ENCODE peak calls at places on chromosomes 12 and 14, in seven cellular contexts. One of them, this sample, is unnamed.
A peak's percentile ranks its signal among the peaks of the same experiment; 100 is the strongest.

GRCh38 chr14:80584638-80585505 is 356.7 kb downstream of the CEP128 start:
- DNase-seq in ovary: no peak
- DNase-seq in transverse colon: no peak
- DNase-seq in H54: no peak
- DNase-seq in A549: peak; percentile 4
- DNase-seq in body of pancreas: no peak
- DNase-seq in prostate gland: no peak
- DNase-seq in this sample: no peak

GRCh38 chr12:21305666-21306065 is 29.1 kb downstream of the SLCO1A2 start:
- DNase-seq in ovary: no peak
- DNase-seq in transverse colon: no peak
- DNase-seq in H54: no peak
- DNase-seq in A549: no peak
- DNase-seq in body of pancreas: no peak
- DNase-seq in prostate gland: no peak
- DNase-seq in this sample: no peak

GRCh38 chr12:18898469-18898868 is 160.6 kb downstream of the CAPZA3 start:
- DNase-seq in ovary: no peak
- DNase-seq in transverse colon: no peak
- DNase-seq in H54: no peak
- DNase-seq in A549: no peak
- DNase-seq in body of pancreas: no peak
- DNase-seq in prostate gland: no peak
- DNase-seq in this sample: no peak

GRCh38 chr14:76090611-76091010 is 61.1 kb upstream of the GPATCH2L start:
- DNase-seq in ovary: no peak
- DNase-seq in transverse colon: no peak
- DNase-seq in H54: no peak
- DNase-seq in A549: no peak
- DNase-seq in body of pancreas: no peak
- DNase-seq in prostate gland: no peak
- DNase-seq in this sample: no peak

GRCh38 chr14:68807987-68808386 is 15.1 kb upstream of the ZFP36L1 start:
- DNase-seq in ovary: no peak
- DNase-seq in transverse colon: no peak
- DNase-seq in H54: no peak
- DNase-seq in A549: no peak
- DNase-seq in body of pancreas: no peak
- DNase-seq in prostate gland: no peak
- DNase-seq in this sample: no peak

GRCh38 chr14:21924479-21924878 is 250.9 kb upstream of the OR4E1 start:
- DNase-seq in ovary: no peak
- DNase-seq in transverse colon: peak; percentile 42
- DNase-seq in H54: no peak
- DNase-seq in A549: no peak
- DNase-seq in body of pancreas: no peak
- DNase-seq in prostate gland: no peak
- DNase-seq in this sample: no peak

GRCh38 chr14:105838591-105839424 is 312.4 kb downstream of the TMEM121 start:
- DNase-seq in ovary: no peak
- DNase-seq in transverse colon: no peak
- DNase-seq in H54: no peak
- DNase-seq in A549: no peak
- DNase-seq in body of pancreas: no peak
- DNase-seq in prostate gland: no peak
- DNase-seq in this sample: no peak

GRCh38 chr12:110930348-110931314 is 10.3 kb upstream of the MYL2 start:
- DNase-seq in ovary: no peak
- DNase-seq in transverse colon: no peak
- DNase-seq in H54: no peak
- DNase-seq in A549: no peak
- DNase-seq in body of pancreas: no peak
- DNase-seq in prostate gland: no peak
- DNase-seq in this sample: peak; percentile 20

GRCh38 chr12:123431951-123432886 is 4.3 kb downstream of the RILPL2 start:
- DNase-seq in ovary: no peak
- DNase-seq in transverse colon: no peak
- DNase-seq in H54: no peak
- DNase-seq in A549: no peak
- DNase-seq in body of pancreas: no peak
- DNase-seq in prostate gland: no peak
- DNase-seq in this sample: no peak

GRCh38 chr12:109732321-109733305 is 19.0 kb downstream of the FAM222A start:
- DNase-seq in ovary: peak; percentile 15
- DNase-seq in transverse colon: peak; percentile 5
- DNase-seq in H54: no peak
- DNase-seq in A549: no peak
- DNase-seq in body of pancreas: peak; percentile 12
- DNase-seq in prostate gland: no peak
- DNase-seq in this sample: peak; percentile 40

GRCh38 chr12:92144045-92144630 is 1.5 kb downstream of the BTG1 start:
- DNase-seq in ovary: peak; percentile 60
- DNase-seq in transverse colon: peak; percentile 80
- DNase-seq in H54: peak; percentile 71
- DNase-seq in A549: peak; percentile 74
- DNase-seq in body of pancreas: peak; percentile 75
- DNase-seq in prostate gland: peak; percentile 74
- DNase-seq in this sample: peak; percentile 58
- TF ChIP-seq POLR2A in ovary: no peak
- TF ChIP-seq POLR2A in transverse colon: peak; percentile 63
- TF ChIP-seq POLR2A in H54: no peak
- TF ChIP-seq POLR2A in A549: no peak
- TF ChIP-seq POLR2A in body of pancreas: peak; percentile 70
- TF ChIP-seq POLR2A in prostate gland: peak; percentile 52
- TF ChIP-seq POLR2A in this sample: peak; percentile 45

GRCh38 chr12:55933158-55933798 is 2.3 kb downstream of the DGKA start:
- DNase-seq in ovary: no peak
- DNase-seq in transverse colon: peak; percentile 71
- DNase-seq in H54: no peak
- DNase-seq in A549: peak; percentile 41
- DNase-seq in body of pancreas: peak; percentile 31
- DNase-seq in prostate gland: peak; percentile 55
- DNase-seq in this sample: no peak
- TF ChIP-seq POLR2A in ovary: no peak
- TF ChIP-seq POLR2A in transverse colon: peak; percentile 32
- TF ChIP-seq POLR2A in H54: no peak
- TF ChIP-seq POLR2A in A549: no peak
- TF ChIP-seq POLR2A in body of pancreas: no peak
- TF ChIP-seq POLR2A in prostate gland: peak; percentile 75
- TF ChIP-seq POLR2A in this sample: no peak

GRCh38 chr12:49131051-49131972 is at the start of gene TUBA1B:
- DNase-seq in ovary: peak; percentile 91
- DNase-seq in transverse colon: peak; percentile 94
- DNase-seq in H54: peak; percentile 66
- DNase-seq in A549: peak; percentile 76
- DNase-seq in body of pancreas: peak; percentile 92
- DNase-seq in prostate gland: peak; percentile 90
- DNase-seq in this sample: peak; percentile 93

GRCh38 chr12:49131973-49132461 is 822 bp upstream of the TUBA1B start:
- DNase-seq in ovary: no peak
- DNase-seq in transverse colon: peak; percentile 26
- DNase-seq in H54: peak; percentile 27
- DNase-seq in A549: peak; percentile 41
- DNase-seq in body of pancreas: no peak
- DNase-seq in prostate gland: peak; percentile 14
- DNase-seq in this sample: no peak

GRCh38 chr12:49133014-49133413 is 1.8 kb upstream of the TUBA1B start:
- DNase-seq in ovary: no peak
- DNase-seq in transverse colon: no peak
- DNase-seq in H54: peak; percentile 23
- DNase-seq in A549: no peak
- DNase-seq in body of pancreas: no peak
- DNase-seq in prostate gland: no peak
- DNase-seq in this sample: no peak

GRCh38 chr12:49129332-49130150 is 1.7 kb downstream of the TUBA1B start:
- DNase-seq in ovary: no peak
- DNase-seq in transverse colon: no peak
- DNase-seq in H54: no peak
- DNase-seq in A549: no peak
- DNase-seq in body of pancreas: peak; percentile 17
- DNase-seq in prostate gland: no peak
- DNase-seq in this sample: no peak

GRCh38 chr12:49130151-49131050 is 794 bp downstream of the TUBA1B start:
- DNase-seq in ovary: peak; percentile 94
- DNase-seq in transverse colon: peak; percentile 96
- DNase-seq in H54: peak; percentile 73
- DNase-seq in A549: peak; percentile 84
- DNase-seq in body of pancreas: peak; percentile 95
- DNase-seq in prostate gland: peak; percentile 92
- DNase-seq in this sample: peak; percentile 94
- TF ChIP-seq POLR2A in ovary: peak; percentile 1
- TF ChIP-seq POLR2A in transverse colon: peak; percentile 87
- TF ChIP-seq POLR2A in H54: peak; percentile 42
- TF ChIP-seq POLR2A in A549: peak; percentile 44
- TF ChIP-seq POLR2A in body of pancreas: peak; percentile 84
- TF ChIP-seq POLR2A in prostate gland: peak; percentile 66
- TF ChIP-seq POLR2A in this sample: peak; percentile 85

DNA sequence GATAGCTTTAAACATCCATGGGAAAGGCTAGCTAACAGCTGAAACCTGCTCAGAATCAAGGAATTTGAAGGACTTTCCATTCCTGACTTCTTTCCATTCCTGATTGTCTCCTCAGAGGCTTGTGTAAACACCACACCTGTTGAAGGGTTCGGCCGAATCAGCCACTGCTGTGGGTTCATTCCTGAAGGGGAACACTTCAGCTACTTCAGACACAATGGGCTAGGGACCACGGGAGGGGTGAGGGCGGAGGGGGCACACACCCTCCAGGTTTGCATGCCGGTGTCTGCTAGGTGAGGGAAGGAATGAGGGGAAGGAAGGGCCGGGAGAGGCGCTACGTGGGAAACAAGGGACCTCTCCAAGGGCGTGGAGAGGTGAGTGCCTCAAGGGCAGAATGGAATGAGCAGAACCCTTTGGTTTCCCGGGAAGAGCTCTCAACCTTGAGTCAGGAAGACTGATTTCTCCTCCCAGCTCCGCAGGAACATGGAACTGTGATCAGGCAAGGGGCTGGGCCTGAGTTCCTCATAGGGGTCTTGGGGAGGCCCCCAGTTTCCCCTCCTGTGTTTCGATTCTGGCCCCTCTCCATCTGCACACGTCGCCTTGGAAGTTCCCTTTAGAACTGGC is 1.4 kb downstream of the GPRC5A start:
- DNase-seq in ovary: no peak
- DNase-seq in transverse colon: peak; percentile 39
- DNase-seq in H54: no peak
- DNase-seq in A549: no peak
- DNase-seq in body of pancreas: no peak
- DNase-seq in prostate gland: no peak
- DNase-seq in this sample: no peak
- TF ChIP-seq POLR2A in ovary: no peak
- TF ChIP-seq POLR2A in transverse colon: peak; percentile 40
- TF ChIP-seq POLR2A in H54: no peak
- TF ChIP-seq POLR2A in A549: no peak
- TF ChIP-seq POLR2A in body of pancreas: no peak
- TF ChIP-seq POLR2A in prostate gland: no peak
- TF ChIP-seq POLR2A in this sample: no peak

GRCh38 chr12:10213168-10214130 is 772 bp downstream of the GABARAPL1 start:
- DNase-seq in ovary: peak; percentile 74
- DNase-seq in transverse colon: peak; percentile 75
- DNase-seq in H54: peak; percentile 33
- DNase-seq in A549: peak; percentile 46
- DNase-seq in body of pancreas: peak; percentile 75
- DNase-seq in prostate gland: peak; percentile 70
- DNase-seq in this sample: peak; percentile 68

GRCh38 chr12:10211101-10211974 is 1.3 kb upstream of the GABARAPL1 start:
- DNase-seq in ovary: peak; percentile 44
- DNase-seq in transverse colon: no peak
- DNase-seq in H54: no peak
- DNase-seq in A549: no peak
- DNase-seq in body of pancreas: no peak
- DNase-seq in prostate gland: no peak
- DNase-seq in this sample: no peak

GRCh38 chr12:10211975-10212622 is 578 bp upstream of the GABARAPL1 start:
- DNase-seq in ovary: peak; percentile 97
- DNase-seq in transverse colon: peak; percentile 98
- DNase-seq in H54: peak; percentile 83
- DNase-seq in A549: peak; percentile 98
- DNase-seq in body of pancreas: peak; percentile 97
- DNase-seq in prostate gland: peak; percentile 98
- DNase-seq in this sample: peak; percentile 72

GRCh38 chr12:10214131-10214876 is 1.6 kb downstream of the GABARAPL1 start:
- DNase-seq in ovary: no peak
- DNase-seq in transverse colon: no peak
- DNase-seq in H54: no peak
- DNase-seq in A549: no peak
- DNase-seq in body of pancreas: no peak
- DNase-seq in prostate gland: no peak
- DNase-seq in this sample: no peak

GRCh38 chr12:10212623-10213131 is at the start of gene GABARAPL1:
- DNase-seq in ovary: peak; percentile 93
- DNase-seq in transverse colon: peak; percentile 85
- DNase-seq in H54: peak; percentile 48
- DNase-seq in A549: peak; percentile 74
- DNase-seq in body of pancreas: peak; percentile 85
- DNase-seq in prostate gland: peak; percentile 88
- DNase-seq in this sample: no peak
- TF ChIP-seq POLR2A in ovary: peak; percentile 68
- TF ChIP-seq POLR2A in transverse colon: peak; percentile 56
- TF ChIP-seq POLR2A in H54: no peak
- TF ChIP-seq POLR2A in A549: no peak
- TF ChIP-seq POLR2A in body of pancreas: peak; percentile 86
- TF ChIP-seq POLR2A in prostate gland: peak; percentile 43
- TF ChIP-seq POLR2A in this sample: no peak

DNA sequence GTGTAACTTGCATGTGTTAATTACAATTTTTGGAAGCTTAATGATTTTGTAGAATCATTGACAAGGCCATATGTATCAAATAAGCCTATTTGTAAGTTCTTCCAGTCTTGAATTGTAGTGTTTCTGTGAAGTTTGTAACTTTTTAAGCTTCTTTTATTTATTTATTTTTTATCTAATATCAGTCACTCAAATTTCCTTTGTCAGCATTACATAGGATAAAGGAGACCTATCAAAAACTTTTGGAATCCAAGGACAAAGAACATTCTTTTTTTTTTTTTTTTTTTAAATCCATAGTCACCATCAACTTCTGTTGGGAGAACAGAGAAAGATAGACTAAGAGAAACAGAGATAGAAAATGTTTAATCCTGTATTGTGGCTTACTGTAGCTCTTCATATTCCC is 36.4 kb downstream of the DIP2B start:
- DNase-seq in ovary: no peak
- DNase-seq in transverse colon: no peak
- DNase-seq in H54: no peak
- DNase-seq in A549: no peak
- DNase-seq in body of pancreas: no peak
- DNase-seq in prostate gland: no peak
- DNase-seq in this sample: no peak
- TF ChIP-seq POLR2A in ovary: no peak
- TF ChIP-seq POLR2A in transverse colon: no peak
- TF ChIP-seq POLR2A in H54: no peak
- TF ChIP-seq POLR2A in A549: no peak
- TF ChIP-seq POLR2A in body of pancreas: no peak
- TF ChIP-seq POLR2A in prostate gland: no peak
- TF ChIP-seq POLR2A in this sample: no peak